ENCODE peak calls at places on chromosome 2, in five cellular contexts. S, R, T, D and V are unnamed samples.

GRCh38 chr2:148927010-148927409 is 52.0 kb downstream of the KIF5C start:
- DNase-seq in S (no peak), R (no peak), T (no peak), D (no peak), V (peak; percentile 25)

GRCh38 chr2:136741471-136741870 is 23.9 kb upstream of the THSD7B start:
- DNase-seq in S (no peak), R (no peak), T (no peak), D (no peak), V (no peak)

GRCh38 chr2:109185801-109186570 is 57.0 kb downstream of the SH3RF3 start:
- DNase-seq in S (no peak), R (no peak), T (no peak), D (no peak), V (no peak)

GRCh38 chr2:91477731-91478672 is 2786.5 kb downstream of the RPIA start:
- DNase-seq in S (no peak), R (no peak), T (no peak), D (no peak), V (peak; percentile 0)

GRCh38 chr2:197170137-197170682 is 140.4 kb downstream of the ANKRD44 start:
- DNase-seq in S (no peak), R (no peak), T (no peak), D (no peak), V (no peak)

GRCh38 chr2:11553661-11554429 is 20.0 kb downstream of the GREB1 start:
- DNase-seq in S (no peak), R (no peak), T (no peak), D (no peak), V (no peak)

GRCh38 chr2:214139630-214140284 is 271.1 kb upstream of the VWC2L start:
- DNase-seq in S (no peak), R (no peak), T (no peak), D (no peak), V (peak; percentile 8)

GRCh38 chr2:133293544-133294270 is 274.6 kb downstream of the NCKAP5 start:
- DNase-seq in S (no peak), R (no peak), T (no peak), D (no peak), V (peak; percentile 16)

GRCh38 chr2:181163139-181163538 is 182.7 kb downstream of the UBE2E3 start:
- DNase-seq in S (no peak), R (no peak), T (no peak), D (no peak), V (no peak)

GRCh38 chr2:201821080-201821479 is 14.7 kb downstream of the CDK15 start:
- DNase-seq in S (no peak), R (no peak), T (no peak), D (no peak), V (no peak)

GRCh38 chr2:234980476-234981187 is 28.8 kb downstream of the SH3BP4 start:
- DNase-seq in S (no peak), R (no peak), T (no peak), D (peak; percentile 78), V (no peak)

GRCh38 chr2:241943961-241944575 is 74.5 kb downstream of the RTP5 start:
- DNase-seq in S (no peak), R (no peak), T (no peak), D (no peak), V (no peak)

GRCh38 chr2:74975016-74975415 is 16.6 kb downstream of the POLE4 start:
- DNase-seq in S (no peak), R (no peak), T (no peak), D (no peak), V (no peak)
- TF ChIP-seq SUZ12 in S (no peak), R (no peak), T (no peak), D (no peak), V (no peak)

DNA sequence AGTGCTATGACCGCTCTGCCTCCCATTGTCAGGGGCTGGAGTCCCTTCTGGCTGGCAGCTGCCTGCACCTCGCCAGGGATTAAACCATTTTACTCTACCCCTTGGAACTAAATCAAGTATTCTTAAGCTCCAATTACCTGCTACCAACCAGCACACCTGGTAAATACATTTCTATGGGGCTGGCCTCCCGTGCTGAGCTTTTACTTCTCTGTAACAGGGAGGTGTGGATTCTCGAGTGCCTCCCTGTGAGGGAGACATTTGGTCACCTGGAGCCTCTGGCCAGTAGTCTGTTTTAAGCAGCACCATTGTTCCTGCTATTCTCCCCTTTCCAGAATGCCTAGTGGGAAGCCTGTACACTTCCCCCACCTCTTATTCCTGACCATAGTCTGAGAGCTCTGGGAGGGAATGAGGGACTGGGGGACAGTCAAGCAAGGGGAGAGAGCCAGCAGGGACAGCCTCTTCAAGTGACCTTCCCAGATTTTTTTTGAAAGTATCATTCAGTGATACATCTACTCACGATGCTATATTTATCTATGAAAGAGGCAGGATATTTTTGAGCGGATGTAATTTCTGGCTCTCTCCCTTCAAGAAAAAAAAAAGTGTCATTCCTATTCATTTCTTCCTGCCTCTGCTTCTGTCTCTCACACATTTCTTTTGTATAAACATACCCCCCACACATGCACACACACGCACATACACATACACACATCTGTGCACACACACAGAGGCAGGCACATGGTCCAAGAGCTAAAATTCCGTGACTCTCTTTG is 112.8 kb downstream of the CAPN13 start:
- DNase-seq in S (no peak), R (no peak), T (no peak), D (no peak), V (no peak)
- TF ChIP-seq SUZ12 in S (no peak), R (no peak), T (no peak), D (no peak), V (no peak)

GRCh38 chr2:240760576-240761246 is 59.3 kb downstream of the KIF1A start:
- DNase-seq in S (no peak), R (no peak), T (no peak), D (peak; percentile 16), V (no peak)

GRCh38 chr2:240762971-240763370 is 57.0 kb downstream of the KIF1A start:
- DNase-seq in S (no peak), R (no peak), T (no peak), D (no peak), V (no peak)

GRCh38 chr2:240764605-240765004 is 55.4 kb downstream of the KIF1A start:
- DNase-seq in S (no peak), R (no peak), T (no peak), D (no peak), V (no peak)

GRCh38 chr2:240760121-240760520 is 59.9 kb downstream of the KIF1A start:
- DNase-seq in S (no peak), R (no peak), T (no peak), D (no peak), V (no peak)

DNA sequence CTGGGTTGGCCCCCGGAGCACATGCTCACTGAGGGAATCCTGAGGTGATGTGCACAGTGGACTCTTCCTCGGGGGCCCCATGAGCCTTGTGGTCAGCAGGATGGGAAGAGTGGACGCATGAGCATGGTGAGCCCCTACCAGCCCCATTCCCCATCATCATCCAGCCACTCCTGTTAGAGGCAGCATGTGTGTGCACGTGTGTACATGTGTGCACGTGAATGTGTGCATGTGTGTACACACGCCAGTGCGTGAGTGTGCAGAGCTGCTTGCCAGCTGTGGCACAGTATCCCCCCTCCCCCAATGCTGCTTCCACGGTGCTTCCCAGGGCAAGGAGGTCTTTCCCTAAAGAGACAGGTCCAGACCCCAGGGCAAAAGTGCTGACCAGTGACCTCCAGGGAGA is 57.8 kb downstream of the KIF1A start:
- DNase-seq in S (no peak), R (no peak), T (no peak), D (no peak), V (no peak)
- TF ChIP-seq SUZ12 in S (no peak), R (no peak), T (no peak), D (no peak), V (no peak)

GRCh38 chr2:125240870-125241269 is 1215.8 kb downstream of the CNTNAP5 start:
- DNase-seq in S (no peak), R (no peak), T (no peak), D (no peak), V (no peak)

GRCh38 chr2:125243074-125243473 is 1218.0 kb downstream of the CNTNAP5 start:
- DNase-seq in S (no peak), R (no peak), T (no peak), D (no peak), V (no peak)
- TF ChIP-seq SUZ12 in S (no peak), R (no peak), T (no peak), D (no peak), V (no peak)